ENCODE peak calls at places on chromosome 18, in five cellular contexts. P is SK-N-SH, N is K562, X is GM12878, E is IMR-90. U is an unnamed sample.

GRCh38 chr18:43022874-43023273 is 92.6 kb downstream of the RIT2 start:
- DNase-seq in P (no peak), N (no peak), X (no peak), E (no peak), U (no peak)

GRCh38 chr18:57439985-57440330 is 4.8 kb downstream of the ONECUT2 start:
- DNase-seq in P (no peak), N (no peak), X (no peak), E (no peak), U (no peak)

GRCh38 chr18:76725445-76725844 is 96.9 kb upstream of the ZNF236 start:
- DNase-seq in P (no peak), N (no peak), X (no peak), E (no peak), U (no peak)

GRCh38 chr18:9681217-9681616 is 26.9 kb upstream of the RAB31 start:
- DNase-seq in P (no peak), N (peak; percentile 72), X (no peak), E (no peak), U (no peak)

GRCh38 chr18:46718501-46719341 is 38.1 kb downstream of the ST8SIA5 start:
- DNase-seq in P (no peak), N (no peak), X (no peak), E (peak; percentile 68), U (no peak)

GRCh38 chr18:3040881-3041280 is 27.9 kb upstream of the LPIN2 start:
- DNase-seq in P (no peak), N (no peak), X (no peak), E (no peak), U (no peak)

GRCh38 chr18:11147371-11147860 is 2.0 kb downstream of the PIEZO2 start:
- DNase-seq in P (no peak), N (no peak), X (no peak), E (no peak), U (no peak)

GRCh38 chr18:45168883-45169585 is 446.2 kb upstream of the SLC14A2 start:
- DNase-seq in P (no peak), N (no peak), X (no peak), E (peak; percentile 73), U (no peak)

GRCh38 chr18:2471523-2471922 is 99.8 kb downstream of the METTL4 start:
- DNase-seq in P (no peak), N (peak; percentile 62), X (no peak), E (no peak), U (no peak)

GRCh38 chr18:2641638-2642037 is 13.9 kb upstream of the SMCHD1 start:
- DNase-seq in P (no peak), N (no peak), X (peak; percentile 77), E (peak; percentile 17), U (no peak)

GRCh38 chr18:48668466-48669179 is 129.8 kb downstream of the CTIF start:
- DNase-seq in P (no peak), N (no peak), X (no peak), E (no peak), U (no peak)

GRCh38 chr18:7764406-7764805 is 197.3 kb downstream of the PTPRM start:
- DNase-seq in P (no peak), N (no peak), X (no peak), E (no peak), U (no peak)

GRCh38 chr18:58776084-58776483 is 88.6 kb upstream of the ZNF532 start:
- DNase-seq in P (no peak), N (no peak), X (no peak), E (peak; percentile 13), U (no peak)

GRCh38 chr18:34121157-34121807 is 103.4 kb downstream of the NOL4 start:
- DNase-seq in P (no peak), N (no peak), X (no peak), E (no peak), U (peak; percentile 44)

GRCh38 chr18:32346667-32347066 is 124.0 kb downstream of the GAREM1 start:
- DNase-seq in P (no peak), N (no peak), X (no peak), E (peak; percentile 27), U (no peak)

GRCh38 chr18:59623456-59624383 is 73.5 kb downstream of the CCBE1 start:
- DNase-seq in P (no peak), N (no peak), X (no peak), E (peak; percentile 63), U (no peak)

GRCh38 chr18:57547260-57547659 is 39.2 kb downstream of the FECH start:
- DNase-seq in P (no peak), N (no peak), X (no peak), E (no peak), U (no peak)

GRCh38 chr18:79378416-79379250 is 17.1 kb upstream of the NFATC1 start:
- DNase-seq in P (peak; percentile 67), N (peak; percentile 51), X (peak; percentile 26), E (peak; percentile 74), U (no peak)

GRCh38 chr18:50218432-50219197 is 23.7 kb upstream of the MYO5B start:
- DNase-seq in P (no peak), N (peak; percentile 17), X (peak; percentile 21), E (peak; percentile 14), U (peak; percentile 45)

GRCh38 chr18:36460854-36461253 is 163.3 kb downstream of the FHOD3 start:
- DNase-seq in P (no peak), N (no peak), X (no peak), E (no peak), U (no peak)

GRCh38 chr18:49206717-49207116 is 253.7 kb downstream of the DYM start:
- DNase-seq in P (peak; percentile 8), N (no peak), X (no peak), E (peak; percentile 17), U (no peak)

GRCh38 chr18:51235011-51235789 is 37.7 kb upstream of the MEX3C start:
- DNase-seq in P (no peak), N (no peak), X (no peak), E (no peak), U (no peak)

DNA sequence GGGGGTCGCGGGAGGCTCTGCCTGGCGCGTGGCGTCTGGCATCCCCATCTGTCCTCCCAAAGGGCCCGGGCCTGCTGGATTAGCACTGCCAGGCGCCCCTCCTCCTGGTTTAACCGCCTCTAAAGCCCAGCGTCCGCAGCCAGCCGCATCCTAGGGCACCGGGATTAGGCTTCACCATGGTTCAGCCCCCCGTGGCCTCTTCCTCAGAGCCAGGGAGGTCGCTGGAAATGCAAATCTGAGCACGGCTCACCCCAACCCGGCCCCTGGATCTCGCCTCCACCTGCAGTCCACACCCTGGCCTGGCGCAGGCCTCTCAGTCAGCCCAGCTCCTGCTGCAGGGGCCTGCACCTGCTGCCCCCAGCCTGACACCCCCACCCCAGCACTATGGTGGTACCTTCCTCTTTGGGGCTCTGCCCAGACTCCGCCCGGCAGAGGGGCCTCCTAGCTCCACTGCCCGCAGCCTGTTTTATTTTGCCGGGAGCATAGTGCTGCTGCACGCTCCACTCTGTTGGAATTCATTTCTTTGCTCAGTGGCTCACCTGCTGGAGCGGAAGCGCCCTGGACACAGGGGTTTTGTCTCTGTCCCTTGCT is 13.2 kb downstream of the PRELID3A start:
- DNase-seq in P (peak; percentile 87), N (no peak), X (no peak), E (no peak), U (peak; percentile 66)
- TF ChIP-seq MXI1 in P (no peak), N (no peak), X (no peak), E (no peak), U (no peak)

GRCh38 chr18:64929026-64929425 is 780.1 kb upstream of the LINC00305 start:
- DNase-seq in P (no peak), N (no peak), X (no peak), E (no peak), U (no peak)
- TF ChIP-seq MXI1 in P (no peak), N (no peak), X (no peak), E (no peak), U (no peak)

GRCh38 chr18:63241317-63241712 is 78.3 kb downstream of the BCL2 start:
- DNase-seq in P (no peak), N (no peak), X (no peak), E (no peak), U (no peak)
- TF ChIP-seq MXI1 in P (no peak), N (no peak), X (no peak), E (no peak), U (no peak)

GRCh38 chr18:31146809-31147208 is 15.8 kb downstream of the DSC1 start:
- DNase-seq in P (no peak), N (no peak), X (no peak), E (no peak), U (no peak)
- TF ChIP-seq MXI1 in P (no peak), N (no peak), X (no peak), E (no peak), U (no peak)

GRCh38 chr18:55317832-55318231 is 270.2 kb downstream of the TCF4 start:
- DNase-seq in P (no peak), N (no peak), X (no peak), E (no peak), U (no peak)
- TF ChIP-seq MXI1 in P (no peak), N (no peak), X (no peak), E (no peak), U (no peak)

DNA sequence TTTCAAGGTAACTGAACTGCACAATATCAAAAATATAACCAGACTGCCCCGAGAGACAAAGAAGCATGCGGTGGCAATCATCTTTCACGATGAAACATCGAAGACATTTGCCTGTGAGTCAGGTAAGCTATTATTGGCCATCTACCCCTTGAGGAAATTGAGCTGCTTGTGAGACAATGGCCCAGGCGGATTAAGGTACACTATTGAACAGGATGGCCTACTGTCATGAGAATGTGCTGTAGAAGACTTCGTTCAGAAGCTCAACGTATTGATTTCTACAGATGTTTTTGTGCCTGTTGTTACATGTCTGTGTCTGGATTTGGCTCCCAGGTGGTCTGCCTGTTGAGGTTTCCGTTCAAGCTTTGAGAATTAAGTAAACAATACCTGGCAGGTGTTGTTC is 198.7 kb downstream of the DOK6 start:
- DNase-seq in P (no peak), N (no peak), X (no peak), E (no peak), U (no peak)
- TF ChIP-seq MXI1 in P (no peak), N (no peak), X (no peak), E (no peak), U (no peak)

U was measured in HepG2.